ENCODE peak calls at places on chromosomes 2 and 18, in seven cellular contexts. One of them, this sample, is unnamed.

GRCh38 chr2:206433201-206433600 is 10.1 kb upstream of the ADAM23 start:
- DNase-seq in heart left ventricle: no peak
- DNase-seq in lower leg skin: no peak
- DNase-seq in SK-N-SH: peak
- DNase-seq in heart right ventricle: no peak
- DNase-seq in epithelial cell of esophagus: no peak
- DNase-seq in HFF-Myc: no peak
- DNase-seq in this sample: no peak

GRCh38 chr18:3401669-3402620 is 48.0 kb upstream of the TGIF1 start:
- DNase-seq in lower leg skin: no peak
- DNase-seq in heart left ventricle: no peak
- DNase-seq in epithelial cell of esophagus: no peak
- DNase-seq in HFF-Myc: no peak
- DNase-seq in heart right ventricle: no peak
- DNase-seq in SK-N-SH: no peak
- DNase-seq in this sample: no peak

GRCh38 chr2:73575280-73575679 is 66.9 kb downstream of the NAT8 start:
- DNase-seq in epithelial cell of esophagus: no peak
- DNase-seq in lower leg skin: no peak
- DNase-seq in SK-N-SH: no peak
- DNase-seq in HFF-Myc: no peak
- DNase-seq in heart left ventricle: no peak
- DNase-seq in heart right ventricle: no peak
- DNase-seq in this sample: no peak

GRCh38 chr18:48767090-48767670 is 183.6 kb downstream of the SMAD7 start:
- DNase-seq in heart right ventricle: no peak
- DNase-seq in lower leg skin: no peak
- DNase-seq in HFF-Myc: no peak
- DNase-seq in heart left ventricle: peak
- DNase-seq in epithelial cell of esophagus: no peak
- DNase-seq in SK-N-SH: peak
- DNase-seq in this sample: no peak

GRCh38 chr2:100043246-100043890 is 99.0 kb downstream of the AFF3 start:
- DNase-seq in heart right ventricle: no peak
- DNase-seq in SK-N-SH: no peak
- DNase-seq in HFF-Myc: no peak
- DNase-seq in epithelial cell of esophagus: no peak
- DNase-seq in lower leg skin: no peak
- DNase-seq in heart left ventricle: no peak
- DNase-seq in this sample: no peak

GRCh38 chr2:110101911-110102774 is 13.5 kb downstream of the MALL start:
- DNase-seq in HFF-Myc: no peak
- DNase-seq in epithelial cell of esophagus: peak
- DNase-seq in lower leg skin: peak
- DNase-seq in SK-N-SH: peak
- DNase-seq in heart left ventricle: peak
- DNase-seq in heart right ventricle: no peak
- DNase-seq in this sample: no peak

GRCh38 chr2:48430528-48430927 is 99.4 kb upstream of the STON1 start:
- DNase-seq in SK-N-SH: no peak
- DNase-seq in epithelial cell of esophagus: no peak
- DNase-seq in lower leg skin: no peak
- DNase-seq in heart left ventricle: no peak
- DNase-seq in HFF-Myc: no peak
- DNase-seq in heart right ventricle: no peak
- DNase-seq in this sample: no peak

GRCh38 chr2:8003462-8004075 is 678.3 kb upstream of the ID2 start:
- DNase-seq in SK-N-SH: peak
- DNase-seq in epithelial cell of esophagus: no peak
- DNase-seq in HFF-Myc: peak
- DNase-seq in heart right ventricle: peak
- DNase-seq in lower leg skin: peak
- DNase-seq in heart left ventricle: peak
- DNase-seq in this sample: no peak

GRCh38 chr2:16393483-16394071 is 272.1 kb downstream of the CYRIA start:
- DNase-seq in epithelial cell of esophagus: no peak
- DNase-seq in lower leg skin: no peak
- DNase-seq in heart right ventricle: no peak
- DNase-seq in SK-N-SH: no peak
- DNase-seq in HFF-Myc: no peak
- DNase-seq in heart left ventricle: no peak
- DNase-seq in this sample: no peak

DNA sequence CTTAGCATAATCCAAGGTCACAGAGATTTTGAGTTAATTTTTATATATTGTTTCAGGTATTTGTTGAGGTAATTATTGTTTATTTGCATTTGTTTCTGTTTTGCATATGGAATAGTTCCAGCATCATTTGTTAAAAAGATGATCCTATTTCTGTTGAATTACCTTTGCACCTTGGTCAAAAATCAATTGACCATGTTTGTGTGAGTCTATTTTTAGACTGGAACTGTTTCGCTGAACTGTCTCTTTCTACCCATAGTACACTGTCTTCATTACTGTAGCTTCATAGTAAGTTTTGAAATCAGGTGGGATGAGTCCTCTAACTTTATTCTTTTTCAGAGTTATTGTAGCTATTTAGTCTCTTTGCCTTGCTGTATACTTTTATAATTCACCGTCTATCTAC is 28.9 kb upstream of the RAMP1 start:
- DNase-seq in heart right ventricle: no peak
- DNase-seq in HFF-Myc: no peak
- DNase-seq in lower leg skin: no peak
- DNase-seq in SK-N-SH: no peak
- DNase-seq in epithelial cell of esophagus: no peak
- DNase-seq in heart left ventricle: no peak
- DNase-seq in this sample: no peak
- TF ChIP-seq CTCF in heart right ventricle: no peak
- TF ChIP-seq CTCF in HFF-Myc: no peak
- TF ChIP-seq CTCF in lower leg skin: no peak
- TF ChIP-seq CTCF in SK-N-SH: no peak
- TF ChIP-seq CTCF in epithelial cell of esophagus: no peak
- TF ChIP-seq CTCF in heart left ventricle: no peak
- TF ChIP-seq CTCF in this sample: no peak

GRCh38 chr2:63765117-63765516 is 76.6 kb upstream of the UGP2 start:
- DNase-seq in heart right ventricle: no peak
- DNase-seq in SK-N-SH: no peak
- DNase-seq in HFF-Myc: no peak
- DNase-seq in heart left ventricle: no peak
- DNase-seq in lower leg skin: no peak
- DNase-seq in epithelial cell of esophagus: no peak
- DNase-seq in this sample: no peak
- H3K4me3 ChIP-seq in heart right ventricle: no peak
- H3K4me3 ChIP-seq in SK-N-SH: no peak
- H3K4me3 ChIP-seq in HFF-Myc: no peak
- H3K4me3 ChIP-seq in heart left ventricle: no peak
- H3K4me3 ChIP-seq in lower leg skin: no peak
- H3K4me3 ChIP-seq in epithelial cell of esophagus: no peak
- H3K4me3 ChIP-seq in this sample: no peak

GRCh38 chr18:26307161-26307773 is 81.0 kb downstream of the TAF4B start:
- DNase-seq in SK-N-SH: peak
- DNase-seq in heart left ventricle: no peak
- DNase-seq in heart right ventricle: no peak
- DNase-seq in lower leg skin: no peak
- DNase-seq in epithelial cell of esophagus: peak
- DNase-seq in HFF-Myc: peak
- DNase-seq in this sample: no peak
- TF ChIP-seq CTCF in SK-N-SH: peak
- TF ChIP-seq CTCF in heart left ventricle: peak
- TF ChIP-seq CTCF in heart right ventricle: peak
- TF ChIP-seq CTCF in lower leg skin: no peak
- TF ChIP-seq CTCF in epithelial cell of esophagus: peak
- TF ChIP-seq CTCF in HFF-Myc: peak
- TF ChIP-seq CTCF in this sample: peak

DNA sequence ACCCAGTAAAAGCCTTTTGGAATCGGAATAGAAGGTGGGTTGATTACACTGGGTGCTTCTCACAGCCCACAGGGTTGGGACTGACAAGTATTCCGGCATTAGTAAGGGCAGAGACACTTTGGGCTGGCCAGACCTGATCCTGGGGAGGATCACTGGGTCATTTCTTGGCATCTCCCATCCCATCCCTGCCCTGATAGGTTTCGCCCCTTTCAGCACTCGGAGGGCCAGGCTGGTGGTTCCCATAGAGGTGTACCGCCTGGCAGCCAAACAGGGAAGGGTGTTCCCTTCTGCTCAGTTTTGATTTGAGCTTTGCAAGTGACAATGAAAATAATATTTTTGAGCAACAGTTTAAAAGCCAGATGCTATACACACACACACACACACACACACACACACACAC is 37.3 kb downstream of the CYP1B1 start:
- DNase-seq in SK-N-SH: no peak
- DNase-seq in heart right ventricle: no peak
- DNase-seq in epithelial cell of esophagus: no peak
- DNase-seq in lower leg skin: no peak
- DNase-seq in HFF-Myc: no peak
- DNase-seq in heart left ventricle: no peak
- DNase-seq in this sample: no peak
- H3K4me3 ChIP-seq in SK-N-SH: no peak
- H3K4me3 ChIP-seq in heart right ventricle: peak
- H3K4me3 ChIP-seq in epithelial cell of esophagus: no peak
- H3K4me3 ChIP-seq in lower leg skin: no peak
- H3K4me3 ChIP-seq in HFF-Myc: no peak
- H3K4me3 ChIP-seq in heart left ventricle: peak
- H3K4me3 ChIP-seq in this sample: no peak

DNA sequence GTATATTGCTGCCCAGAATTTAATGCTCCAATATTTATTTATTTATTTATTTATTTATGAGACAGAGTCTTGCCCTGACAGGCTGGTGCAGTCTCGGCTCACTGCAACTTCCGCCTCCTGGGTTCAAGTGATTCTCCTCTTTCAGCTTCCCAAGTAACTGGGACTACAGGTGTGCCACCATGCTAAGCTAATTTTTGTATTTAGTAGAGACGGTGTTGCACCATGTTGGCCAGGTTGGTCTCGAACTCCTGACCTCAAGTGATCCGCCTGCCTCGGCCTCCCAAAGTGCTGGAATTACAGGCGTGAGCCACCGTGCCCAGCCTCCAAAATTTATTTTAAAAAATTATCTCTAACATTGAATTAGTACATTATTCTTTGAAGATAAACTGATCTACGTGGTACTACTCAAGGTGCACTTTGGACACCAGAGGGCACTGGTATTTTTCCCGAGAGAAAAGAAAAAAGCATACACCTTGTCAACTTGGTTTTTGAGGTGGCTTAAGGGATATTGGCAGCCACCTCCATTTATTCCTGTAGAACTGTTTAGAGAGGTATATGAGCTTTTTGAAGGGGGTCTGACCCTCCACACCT is 1.4 kb upstream of the IDH1 start:
- DNase-seq in SK-N-SH: no peak
- DNase-seq in heart left ventricle: no peak
- DNase-seq in epithelial cell of esophagus: peak
- DNase-seq in lower leg skin: no peak
- DNase-seq in HFF-Myc: no peak
- DNase-seq in heart right ventricle: no peak
- DNase-seq in this sample: no peak
- TF ChIP-seq CTCF in SK-N-SH: peak
- TF ChIP-seq CTCF in heart left ventricle: no peak
- TF ChIP-seq CTCF in epithelial cell of esophagus: peak
- TF ChIP-seq CTCF in lower leg skin: no peak
- TF ChIP-seq CTCF in HFF-Myc: no peak
- TF ChIP-seq CTCF in heart right ventricle: no peak
- TF ChIP-seq CTCF in this sample: peak

GRCh38 chr2:160325413-160325812 is 125.3 kb upstream of the ITGB6 start:
- DNase-seq in heart right ventricle: no peak
- DNase-seq in SK-N-SH: no peak
- DNase-seq in epithelial cell of esophagus: no peak
- DNase-seq in lower leg skin: no peak
- DNase-seq in HFF-Myc: no peak
- DNase-seq in heart left ventricle: no peak
- DNase-seq in this sample: no peak
- H3K4me3 ChIP-seq in heart right ventricle: no peak
- H3K4me3 ChIP-seq in SK-N-SH: no peak
- H3K4me3 ChIP-seq in epithelial cell of esophagus: no peak
- H3K4me3 ChIP-seq in lower leg skin: no peak
- H3K4me3 ChIP-seq in HFF-Myc: no peak
- H3K4me3 ChIP-seq in heart left ventricle: no peak
- H3K4me3 ChIP-seq in this sample: no peak

GRCh38 chr2:189982087-189982486 is 80.4 kb downstream of the MSTN start:
- DNase-seq in SK-N-SH: no peak
- DNase-seq in heart left ventricle: no peak
- DNase-seq in HFF-Myc: no peak
- DNase-seq in lower leg skin: no peak
- DNase-seq in epithelial cell of esophagus: no peak
- DNase-seq in heart right ventricle: no peak
- DNase-seq in this sample: no peak

GRCh38 chr2:189982777-189983394 is 79.6 kb downstream of the MSTN start:
- DNase-seq in heart right ventricle: no peak
- DNase-seq in HFF-Myc: no peak
- DNase-seq in heart left ventricle: no peak
- DNase-seq in SK-N-SH: peak
- DNase-seq in epithelial cell of esophagus: peak
- DNase-seq in lower leg skin: no peak
- DNase-seq in this sample: no peak
- TF ChIP-seq CTCF in heart right ventricle: no peak
- TF ChIP-seq CTCF in HFF-Myc: peak
- TF ChIP-seq CTCF in heart left ventricle: no peak
- TF ChIP-seq CTCF in SK-N-SH: peak
- TF ChIP-seq CTCF in epithelial cell of esophagus: peak
- TF ChIP-seq CTCF in lower leg skin: no peak
- TF ChIP-seq CTCF in this sample: no peak

GRCh38 chr2:62216616-62217015 is 20.7 kb downstream of the B3GNT2 start:
- DNase-seq in HFF-Myc: peak
- DNase-seq in heart left ventricle: no peak
- DNase-seq in heart right ventricle: no peak
- DNase-seq in lower leg skin: peak
- DNase-seq in SK-N-SH: no peak
- DNase-seq in epithelial cell of esophagus: peak
- DNase-seq in this sample: no peak

GRCh38 chr2:62215306-62216064 is 19.6 kb downstream of the B3GNT2 start:
- DNase-seq in heart right ventricle: no peak
- DNase-seq in SK-N-SH: peak
- DNase-seq in HFF-Myc: no peak
- DNase-seq in heart left ventricle: no peak
- DNase-seq in lower leg skin: peak
- DNase-seq in epithelial cell of esophagus: no peak
- DNase-seq in this sample: no peak

GRCh38 chr2:62217980-62218379 is 22.1 kb downstream of the B3GNT2 start:
- DNase-seq in SK-N-SH: no peak
- DNase-seq in heart left ventricle: no peak
- DNase-seq in lower leg skin: no peak
- DNase-seq in epithelial cell of esophagus: no peak
- DNase-seq in HFF-Myc: no peak
- DNase-seq in heart right ventricle: no peak
- DNase-seq in this sample: no peak

GRCh38 chr2:62216113-62216512 is 20.2 kb downstream of the B3GNT2 start:
- DNase-seq in lower leg skin: no peak
- DNase-seq in SK-N-SH: no peak
- DNase-seq in HFF-Myc: no peak
- DNase-seq in epithelial cell of esophagus: no peak
- DNase-seq in heart left ventricle: no peak
- DNase-seq in heart right ventricle: no peak
- DNase-seq in this sample: no peak

DNA sequence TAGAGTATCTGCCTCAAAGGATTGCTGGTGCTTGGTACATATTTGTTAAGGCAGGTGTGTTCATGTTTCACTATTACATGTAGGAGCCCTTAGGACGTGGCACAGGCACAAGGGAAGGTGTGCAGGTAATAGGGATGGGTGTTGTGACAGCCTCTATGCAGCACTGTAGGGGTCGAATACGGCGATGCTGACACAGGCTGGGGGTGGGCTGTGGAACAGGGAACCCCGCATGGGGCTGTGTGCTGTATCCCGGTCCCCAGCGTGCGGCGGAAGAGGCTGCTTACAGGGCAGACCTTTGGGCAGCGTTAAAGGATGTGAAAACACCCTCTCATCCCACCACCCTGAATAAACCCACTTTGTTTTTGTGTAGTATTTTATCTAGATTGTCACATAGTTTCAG is 21.5 kb downstream of the B3GNT2 start:
- DNase-seq in epithelial cell of esophagus: no peak
- DNase-seq in HFF-Myc: no peak
- DNase-seq in heart right ventricle: no peak
- DNase-seq in SK-N-SH: no peak
- DNase-seq in lower leg skin: peak
- DNase-seq in heart left ventricle: no peak
- DNase-seq in this sample: no peak
- H3K4me3 ChIP-seq in epithelial cell of esophagus: no peak
- H3K4me3 ChIP-seq in HFF-Myc: no peak
- H3K4me3 ChIP-seq in heart right ventricle: no peak
- H3K4me3 ChIP-seq in SK-N-SH: no peak
- H3K4me3 ChIP-seq in lower leg skin: no peak
- H3K4me3 ChIP-seq in heart left ventricle: no peak
- H3K4me3 ChIP-seq in this sample: no peak

This sample was measured in RWPE2.